ENCODE peak calls at places on chromosomes 7 and 10, in ten cellular contexts. O is CD4-positive, CD25-positive, alpha-beta regulatory T cell; M is activated gamma-delta T cell treated with Interleukin-2 at 50 U/mL for 16 hours; T is GM12865; U is mesothelial cell of epicardium; P is NCI-H2171; R is NCI-H748 treated with DMSO at 0.1 percent for 48 hours; J is NCI-H1105; A is RPMI7951; K is pancreas. H is an unnamed sample.

GRCh38 chr7:158161194-158161593 is 426.4 kb downstream of the PTPRN2 start:
- DNase-seq in O (no peak), M (no peak), T (no peak), U (no peak), P (no peak), R (no peak), J (no peak), A (no peak), K (no peak), H (no peak)

GRCh38 chr10:90983940-90984549 is 63.2 kb upstream of the ANKRD1 start:
- DNase-seq in O (no peak), M (no peak), T (no peak), U (no peak), P (no peak), R (no peak), J (no peak), A (no peak), K (no peak), H (no peak)

GRCh38 chr10:117075064-117075463 is 63.0 kb downstream of the VAX1 start:
- DNase-seq in O (no peak), M (no peak), T (no peak), U (no peak), P (no peak), R (no peak), J (no peak), A (no peak), K (no peak), H (no peak)

GRCh38 chr10:125003901-125004467 is 62.1 kb downstream of the ZRANB1 start:
- DNase-seq in O (no peak), M (no peak), T (no peak), U (no peak), P (no peak), R (no peak), J (no peak), A (no peak), K (peak), H (no peak)

GRCh38 chr10:126935263-126935946 is 30.2 kb downstream of the DOCK1 start:
- DNase-seq in O (no peak), M (no peak), T (no peak), U (no peak), P (no peak), R (no peak), J (no peak), A (peak), K (no peak), H (no peak)

GRCh38 chr7:150368884-150369739 is 490 bp downstream of the REPIN1 start:
- DNase-seq in O (peak), M (peak), T (peak), U (no peak), P (peak), R (peak), J (peak), A (peak), K (peak), H (no peak)

GRCh38 chr10:113854757-113855626 is 531 bp downstream of the NHLRC2 start:
- DNase-seq in O (peak), M (peak), T (peak), U (peak), P (no peak), R (peak), J (peak), A (peak), K (peak), H (peak)

GRCh38 chr10:73446926-73447325 is 13.6 kb upstream of the MSS51 start:
- DNase-seq in O (no peak), M (no peak), T (no peak), U (no peak), P (no peak), R (no peak), J (no peak), A (no peak), K (no peak), H (no peak)

GRCh38 chr7:28217161-28217560 is 36.6 kb upstream of the JAZF1 start:
- DNase-seq in O (no peak), M (no peak), T (no peak), U (no peak), P (no peak), R (no peak), J (no peak), A (no peak), K (no peak), H (no peak)

GRCh38 chr7:36653671-36654355 is 70.5 kb downstream of the AOAH start:
- DNase-seq in O (no peak), M (no peak), T (no peak), U (no peak), P (no peak), R (no peak), J (no peak), A (no peak), K (no peak), H (no peak)

H was measured in stimulated activated CD4-positive, alpha-beta T cell treated with anti-CD3 and anti-CD28 coated beads, Interleukin-1b, Interleukin-23, amount 100 ng/mL, for 24 hours.